ENCODE peak calls at places on chromosomes 5 and 9, in four cellular contexts. Q is stomach, C is uterus, Z is IMR-90. S is an unnamed sample. For H3K4me1, the result is how much of the 10 kb centered on the place peaks cover.

GRCh38 chr9:96510258-96510657 is 60.3 kb downstream of the HABP4 start:
- DNase-seq in Q (no peak), C (no peak), Z (no peak), S (no peak)

GRCh38 chr5:130975847-130976246 is 189.2 kb downstream of the HINT1 start:
- DNase-seq in Q (no peak), C (no peak), Z (no peak), S (no peak)

GRCh38 chr5:76372320-76373054 is 30.6 kb upstream of the IQGAP2 start:
- DNase-seq in Q (no peak), C (no peak), Z (peak), S (no peak)

GRCh38 chr9:93480262-93480661 is 26.9 kb upstream of the FAM120AOS start:
- DNase-seq in Q (no peak), C (no peak), Z (no peak), S (no peak)

GRCh38 chr5:180832638-180833068 is 28.4 kb downstream of the ZFP62 start:
- DNase-seq in Q (no peak), C (no peak), Z (no peak), S (no peak)

GRCh38 chr9:8895498-8896224 is 1096.1 kb upstream of the DMAC1 start:
- DNase-seq in Q (no peak), C (no peak), Z (peak), S (no peak)

GRCh38 chr5:124906339-124907097 is 160.1 kb upstream of the ZNF608 start:
- DNase-seq in Q (peak), C (peak), Z (peak), S (no peak)

GRCh38 chr9:98117984-98118639 is 910 bp downstream of the TRIM14 start:
- DNase-seq in Q (peak), C (no peak), Z (peak), S (no peak)

GRCh38 chr9:14170973-14171596 is 142.9 kb downstream of the NFIB start:
- DNase-seq in Q (no peak), C (no peak), Z (peak), S (no peak)

GRCh38 chr9:121085661-121086060 is 10.9 kb downstream of the CNTRL start:
- DNase-seq in Q (no peak), C (no peak), Z (peak), S (no peak)

GRCh38 chr5:34672196-34672595 is 16.1 kb downstream of the RAI14 start:
- DNase-seq in Q (no peak), C (no peak), Z (no peak), S (no peak)

GRCh38 chr5:12320331-12320730 is 416.1 kb upstream of the CTNND2 start:
- DNase-seq in Q (no peak), C (no peak), Z (no peak), S (no peak)

GRCh38 chr9:111661802-111662491 is 542 bp downstream of the GNG10 start:
- DNase-seq in Q (peak), C (peak), Z (peak), S (no peak)

DNA sequence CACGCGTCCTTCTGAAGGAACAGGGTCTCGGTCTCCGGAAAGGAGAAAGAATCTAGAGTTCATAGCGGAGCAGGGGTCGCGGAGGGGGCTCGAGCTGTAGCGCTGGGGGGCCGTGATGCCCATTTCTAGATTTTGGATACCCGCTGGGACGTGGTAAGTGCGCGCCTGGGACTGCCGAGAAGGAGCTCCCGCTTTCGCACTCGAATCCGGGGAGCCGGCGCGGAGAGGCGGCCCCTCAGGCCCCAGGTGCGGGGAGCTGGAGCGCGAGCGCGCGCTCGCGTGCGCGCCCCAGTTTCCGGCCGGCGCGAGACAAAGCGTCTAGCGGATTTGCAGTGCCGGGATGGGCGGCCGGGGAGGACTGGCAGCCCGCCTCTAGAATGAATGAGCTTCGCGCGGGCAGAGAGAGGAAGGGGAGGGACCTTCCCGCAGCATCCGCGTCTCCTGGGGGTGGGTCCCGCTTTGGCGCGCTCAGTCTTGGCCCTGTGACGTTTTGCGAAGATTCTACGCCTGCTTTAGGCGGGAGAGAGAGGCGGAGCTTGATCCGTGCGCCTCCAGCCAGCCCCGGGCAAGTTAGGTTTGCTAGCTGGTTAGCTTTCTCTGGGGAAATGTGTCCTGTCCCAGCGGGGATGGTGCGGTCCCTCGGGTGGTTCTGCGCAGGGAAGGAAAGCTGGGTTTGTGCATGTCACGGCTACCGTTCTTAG is 1.2 kb downstream of the LMNB1 start:
- DNase-seq in Q (peak), C (peak), Z (peak), S (peak)
- TF ChIP-seq POLR2A in Q (no peak), C (peak), Z (peak), S (no peak)

GRCh38 chr5:78503958-78504357 is 143.5 kb downstream of the SCAMP1 start:
- DNase-seq in Q (no peak), C (no peak), Z (no peak), S (no peak)
- H3K4me1 ChIP-seq in Q (under half), C (under half), Z (under half), S (under half)

GRCh38 chr5:156824800-156825199 is 25.3 kb upstream of the PPP1R2B start:
- DNase-seq in Q (no peak), C (no peak), Z (peak), S (no peak)

GRCh38 chr5:156825688-156826087 is 24.4 kb upstream of the PPP1R2B start:
- DNase-seq in Q (no peak), C (no peak), Z (no peak), S (no peak)

GRCh38 chr5:156826150-156826549 is 23.9 kb upstream of the PPP1R2B start:
- DNase-seq in Q (no peak), C (no peak), Z (no peak), S (no peak)

GRCh38 chr5:156819967-156820581 is 30.0 kb upstream of the PPP1R2B start:
- DNase-seq in Q (no peak), C (no peak), Z (no peak), S (no peak)

DNA sequence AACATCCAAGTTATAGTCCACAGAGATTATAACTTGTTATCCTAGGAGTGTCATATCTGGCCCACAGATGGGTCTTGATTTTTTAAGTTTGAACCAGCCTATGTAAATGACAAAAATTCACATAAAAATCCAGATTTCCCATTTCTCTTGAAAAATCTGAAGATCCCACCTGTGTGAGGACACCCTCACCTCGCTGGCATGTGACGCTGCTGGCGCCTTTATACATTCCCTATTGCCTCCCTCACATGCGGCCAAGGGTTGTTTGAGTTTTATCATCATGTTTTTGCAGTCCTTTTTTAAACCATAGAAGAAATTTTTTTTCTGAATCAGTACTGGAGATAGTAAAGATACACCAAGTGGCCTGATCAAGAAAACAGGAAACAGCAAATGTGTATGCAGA is 25.9 kb upstream of the PPP1R2B start:
- DNase-seq in Q (no peak), C (no peak), Z (no peak), S (no peak)
- TF ChIP-seq POLR2A in Q (no peak), C (no peak), Z (no peak), S (no peak)

GRCh38 chr9:113387560-113388230 is 10.9 kb upstream of the HDHD3 start:
- DNase-seq in Q (peak), C (no peak), Z (no peak), S (no peak)
- H3K4me1 ChIP-seq in Q (under half), C (under half), Z (under half), S (under half)

GRCh38 chr9:33162721-33163311 is 4.3 kb downstream of the B4GALT1 start:
- DNase-seq in Q (peak), C (peak), Z (peak), S (no peak)
- TF ChIP-seq POLR2A in Q (no peak), C (peak), Z (no peak), S (no peak)